ENCODE peak calls at places on chromosomes 13 and 19, in four cellular contexts. V, O, K and R are unnamed samples.

GRCh38 chr13:45492538-45492937 is 27.8 kb downstream of the COG3 start:
- DNase-seq in O (no peak), V (no peak), K (no peak), R (no peak)

GRCh38 chr13:53017433-53017970 is 11.1 kb upstream of the OLFM4 start:
- DNase-seq in O (no peak), K (no peak), V (no peak), R (no peak)

GRCh38 chr19:51359294-51359693 is 6.9 kb downstream of the ETFB start:
- DNase-seq in V (peak; percentile 72), O (no peak), K (no peak), R (no peak)

GRCh38 chr19:35318679-35319448 is 10.1 kb upstream of the CD22 start:
- DNase-seq in K (peak; percentile 78), O (peak; percentile 44), V (peak; percentile 72), R (peak; percentile 98)

GRCh38 chr13:28657784-28658538 is 969 bp upstream of the POMP start:
- DNase-seq in K (no peak), V (no peak), O (no peak), R (peak; percentile 58)

GRCh38 chr13:50991624-50992610 is 82.3 kb downstream of the RNASEH2B start:
- DNase-seq in K (no peak), O (no peak), V (no peak), R (no peak)

GRCh38 chr13:110546933-110547332 is 14.6 kb downstream of the RAB20 start:
- DNase-seq in V (peak; percentile 45), K (no peak), O (peak; percentile 83), R (peak; percentile 98)

GRCh38 chr13:100887729-100888151 is 213.1 kb upstream of the TMTC4 start:
- DNase-seq in K (no peak), O (no peak), V (peak; percentile 43), R (peak; percentile 69)

GRCh38 chr13:57740719-57741118 is 109.2 kb downstream of the PCDH17 start:
- DNase-seq in V (no peak), K (no peak), O (peak; percentile 32), R (no peak)

GRCh38 chr19:4088065-4088679 is 21.5 kb upstream of the ZBTB7A start:
- DNase-seq in V (no peak), O (no peak), K (no peak), R (no peak)

GRCh38 chr19:14472202-14472961 is 2.8 kb downstream of the PTGER1 start:
- DNase-seq in K (peak; percentile 41), O (peak; percentile 85), V (peak; percentile 87), R (peak; percentile 69)

GRCh38 chr19:49676136-49676689 is 858 bp upstream of the PRMT1 start:
- DNase-seq in K (peak; percentile 69), V (peak; percentile 89), O (peak; percentile 84), R (peak; percentile 97)

GRCh38 chr19:8149261-8150094 is at the start of gene FBN3:
- DNase-seq in K (no peak), V (no peak), O (no peak), R (no peak)

GRCh38 chr19:55600336-55601028 is 394 bp downstream of the ZNF524 start:
- DNase-seq in V (peak; percentile 62), K (no peak), O (peak; percentile 88), R (peak; percentile 63)

GRCh38 chr19:788821-789472 is 8.3 kb upstream of the PTBP1 start:
- DNase-seq in K (no peak), O (no peak), V (no peak), R (no peak)

GRCh38 chr13:35767256-35767981 is 290.9 kb upstream of the MAB21L1 start:
- DNase-seq in K (no peak), V (no peak), O (peak; percentile 18), R (no peak)

GRCh38 chr13:93231867-93232266 is 5.3 kb downstream of the GPC6 start:
- DNase-seq in K (no peak), V (no peak), O (no peak), R (no peak)

GRCh38 chr13:38979891-38980627 is 10.6 kb downstream of the STOML3 start:
- DNase-seq in K (no peak), O (peak; percentile 70), V (no peak), R (no peak)

GRCh38 chr13:38687246-38688229 is 661 bp downstream of the FREM2 start:
- DNase-seq in V (no peak), K (no peak), O (peak; percentile 35), R (no peak)

GRCh38 chr19:47256688-47257410 is 524 bp downstream of the CCDC9 start:
- DNase-seq in V (peak; percentile 99), O (peak; percentile 100), K (peak; percentile 100), R (peak; percentile 99)

GRCh38 chr13:77696006-77696862 is 1.3 kb upstream of the SLAIN1 start:
- DNase-seq in V (no peak), O (no peak), K (no peak), R (no peak)

GRCh38 chr19:5302396-5302795 is 38.2 kb downstream of the PTPRS start:
- DNase-seq in O (no peak), K (no peak), V (no peak), R (no peak)

GRCh38 chr13:37485766-37486165 is 112.8 kb downstream of the POSTN start:
- DNase-seq in V (no peak), K (no peak), O (no peak), R (no peak)

GRCh38 chr13:77457989-77458388 is 77.5 kb upstream of the SCEL start:
- DNase-seq in O (no peak), V (no peak), K (no peak), R (no peak)

GRCh38 chr19:49637865-49638350 is 2.0 kb downstream of the RRAS start:
- DNase-seq in V (peak; percentile 87), O (peak; percentile 93), K (peak; percentile 42), R (peak; percentile 65)

GRCh38 chr19:16338470-16339360 is 14.1 kb downstream of the KLF2 start:
- DNase-seq in O (peak; percentile 55), V (peak; percentile 89), K (no peak), R (peak; percentile 64)

GRCh38 chr13:113407103-113407530 is 43.2 kb upstream of the GRTP1 start:
- DNase-seq in K (no peak), O (no peak), V (no peak), R (no peak)

GRCh38 chr19:16714702-16715294 is 4.8 kb upstream of the NWD1 start:
- DNase-seq in K (no peak), V (peak; percentile 65), O (peak; percentile 55), R (peak; percentile 52)